ENCODE peak calls at places on chromosomes 12 and 14, in six cellular contexts. U is GM23248; W is neural progenitor cell; M is SJCRH30; S is CD8-positive, alpha-beta T cell; L is CD4-positive, alpha-beta memory T cell. E is an unnamed sample.

GRCh38 chr14:99543369-99543768 is 60.6 kb downstream of the CCDC85C start:
- DNase-seq in U (no peak), W (no peak), M (no peak), S (no peak), L (no peak), E (no peak)

GRCh38 chr14:65993103-65993502 is 493.1 kb upstream of the CCDC196 start:
- DNase-seq in U (no peak), W (no peak), M (no peak), S (no peak), L (no peak), E (peak; percentile 55)

GRCh38 chr12:77965790-77966189 is 135.1 kb downstream of the NAV3 start:
- DNase-seq in U (no peak), W (no peak), M (no peak), S (no peak), L (no peak), E (no peak)

GRCh38 chr12:51949342-51950030 is 2.0 kb upstream of the ACVR1B start:
- DNase-seq in U (peak; percentile 67), W (no peak), M (no peak), S (no peak), L (no peak), E (no peak)

GRCh38 chr14:87999282-87999681 is 5.7 kb upstream of the GPR65 start:
- DNase-seq in U (no peak), W (no peak), M (no peak), S (no peak), L (no peak), E (no peak)

GRCh38 chr12:110813298-110813697 is 33.5 kb upstream of the CCDC63 start:
- DNase-seq in U (no peak), W (peak; percentile 32), M (no peak), S (no peak), L (no peak), E (no peak)

GRCh38 chr14:36300337-36300736 is 20.1 kb downstream of the MBIP start:
- DNase-seq in U (peak; percentile 47), W (no peak), M (no peak), S (no peak), L (no peak), E (no peak)

GRCh38 chr12:95582230-95583058 is 31.2 kb upstream of the USP44 start:
- DNase-seq in U (peak; percentile 73), W (peak; percentile 39), M (no peak), S (no peak), L (no peak), E (no peak)

GRCh38 chr12:77204055-77204454 is 138.7 kb upstream of the E2F7 start:
- DNase-seq in U (no peak), W (peak; percentile 34), M (no peak), S (no peak), L (no peak), E (no peak)

GRCh38 chr14:62308927-62309326 is 546.7 kb downstream of the SNAPC1 start:
- DNase-seq in U (no peak), W (no peak), M (no peak), S (no peak), L (no peak), E (no peak)

GRCh38 chr12:953776-954175 is 4.3 kb upstream of the RAD52 start:
- DNase-seq in U (peak; percentile 91), W (no peak), M (no peak), S (no peak), L (no peak), E (peak; percentile 65)

GRCh38 chr12:69553626-69554248 is 31.5 kb upstream of the CCT2 start:
- DNase-seq in U (peak; percentile 74), W (no peak), M (peak; percentile 19), S (no peak), L (no peak), E (no peak)

GRCh38 chr12:122200541-122201175 is 2.9 kb upstream of the B3GNT4 start:
- DNase-seq in U (no peak), W (peak; percentile 49), M (no peak), S (no peak), L (no peak), E (no peak)

GRCh38 chr12:80321653-80322052 is 122.4 kb upstream of the PTPRQ start:
- DNase-seq in U (peak; percentile 62), W (no peak), M (no peak), S (no peak), L (no peak), E (no peak)

GRCh38 chr14:65230287-65230728 is 128.0 kb upstream of the MAX start:
- DNase-seq in U (peak; percentile 53), W (no peak), M (no peak), S (no peak), L (no peak), E (no peak)

GRCh38 chr12:116443706-116444589 is 115.2 kb upstream of the MAP1LC3B2 start:
- DNase-seq in U (no peak), W (no peak), M (no peak), S (no peak), L (no peak), E (no peak)

GRCh38 chr14:94685166-94685581 is 73.0 kb downstream of the SERPINA3 start:
- DNase-seq in U (no peak), W (peak; percentile 41), M (no peak), S (no peak), L (no peak), E (no peak)

GRCh38 chr14:105299654-105300541 is 903 bp downstream of the BRF1 start:
- DNase-seq in U (peak; percentile 71), W (no peak), M (no peak), S (no peak), L (peak; percentile 37), E (peak; percentile 16)

GRCh38 chr14:92687681-92688433 is 60.6 kb downstream of the LGMN start:
- DNase-seq in U (no peak), W (peak; percentile 76), M (no peak), S (no peak), L (no peak), E (no peak)

GRCh38 chr14:91186515-91187066 is 57.9 kb downstream of the GPR68 start:
- DNase-seq in U (peak; percentile 80), W (no peak), M (no peak), S (no peak), L (no peak), E (no peak)

GRCh38 chr12:124369901-124370378 is 75.0 kb downstream of the RFLNA start:
- DNase-seq in U (no peak), W (no peak), M (no peak), S (no peak), L (no peak), E (no peak)

GRCh38 chr12:124370851-124371250 is 76.0 kb downstream of the RFLNA start:
- DNase-seq in U (no peak), W (no peak), M (no peak), S (no peak), L (no peak), E (no peak)

GRCh38 chr12:124371366-124371765 is 76.5 kb downstream of the RFLNA start:
- DNase-seq in U (no peak), W (no peak), M (no peak), S (no peak), L (no peak), E (no peak)

GRCh38 chr12:124369055-124369900 is 74.4 kb downstream of the RFLNA start:
- DNase-seq in U (peak; percentile 98), W (no peak), M (peak; percentile 58), S (no peak), L (no peak), E (no peak)

GRCh38 chr12:124370384-124370783 is 75.5 kb downstream of the RFLNA start:
- DNase-seq in U (no peak), W (no peak), M (no peak), S (no peak), L (no peak), E (no peak)
- H3K36me3 ChIP-seq in U (peaks cover 7% of the 10 kb centered on the region), W (no peaks in the 10 kb centered on the region), M (peaks cover 66% of the 10 kb centered on the region), S (peaks cover 7% of the 10 kb centered on the region), L (peaks cover 7% of the 10 kb centered on the region), E (peaks cover 24% of the 10 kb centered on the region)

GRCh38 chr14:39492267-39492666 is 60.0 kb upstream of the FBXO33 start:
- DNase-seq in U (peak; percentile 83), W (no peak), M (no peak), S (no peak), L (no peak), E (no peak)
- H3K36me3 ChIP-seq in U (no peaks in the 10 kb centered on the region), W (no peaks in the 10 kb centered on the region), M (no peaks in the 10 kb centered on the region), S (no peaks in the 10 kb centered on the region), L (no peaks in the 10 kb centered on the region), E (no peaks in the 10 kb centered on the region)

GRCh38 chr12:12821975-12822374 is 8.8 kb downstream of the DDX47 start:
- DNase-seq in U (no peak), W (no peak), M (no peak), S (no peak), L (no peak), E (no peak)
- H3K36me3 ChIP-seq in U (peaks cover 70% of the 10 kb centered on the region), W (peaks cover 22% of the 10 kb centered on the region), M (peaks cover 65% of the 10 kb centered on the region), S (peaks cover 54% of the 10 kb centered on the region), L (peaks cover 59% of the 10 kb centered on the region), E (peaks cover 82% of the 10 kb centered on the region)

GRCh38 chr14:77559381-77559780 is 57.1 kb downstream of the SPTLC2 start:
- DNase-seq in U (no peak), W (no peak), M (no peak), S (no peak), L (no peak), E (no peak)
- H3K36me3 ChIP-seq in U (peaks cover 40% of the 10 kb centered on the region), W (no peaks in the 10 kb centered on the region), M (peaks cover 2% of the 10 kb centered on the region), S (peaks cover 3% of the 10 kb centered on the region), L (peaks cover 21% of the 10 kb centered on the region), E (peaks cover 46% of the 10 kb centered on the region)

DNA sequence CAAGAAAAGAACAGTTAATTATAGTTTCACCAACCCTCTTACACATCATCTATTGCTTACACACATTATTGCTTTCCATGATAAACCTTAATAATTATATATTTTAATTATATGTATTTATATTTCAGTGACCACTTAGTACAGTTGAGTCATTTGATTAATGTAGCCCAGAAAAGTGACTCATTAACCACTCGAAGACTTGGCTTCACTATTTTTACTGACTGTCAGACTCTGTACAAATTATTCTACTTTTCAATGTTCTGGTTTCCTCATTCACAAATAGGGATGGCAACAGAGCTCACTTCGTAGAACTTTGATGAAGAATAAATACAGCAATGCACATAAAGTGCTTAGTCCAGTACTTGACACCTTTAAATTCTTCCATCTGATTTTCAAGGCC is 98.3 kb downstream of the CFAP54 start:
- DNase-seq in U (peak; percentile 62), W (no peak), M (no peak), S (no peak), L (no peak), E (no peak)
- H3K36me3 ChIP-seq in U (no peaks in the 10 kb centered on the region), W (no peaks in the 10 kb centered on the region), M (no peaks in the 10 kb centered on the region), S (no peaks in the 10 kb centered on the region), L (no peaks in the 10 kb centered on the region), E (no peaks in the 10 kb centered on the region)

E was measured in CD4-positive, CD25-positive, alpha-beta regulatory T cell.